ENCODE peak calls at places on chromosome 6, in seven cellular contexts. C is astrocyte of the hippocampus; Q is endothelial cell of umbilical vein; U is iris pigment epithelial cell; H is transverse colon; V is neural crest cell; K is activated CD8-positive, alpha-beta T cell treated with anti-CD3 and anti-CD28 coated beads for 36 hours. W is an unnamed sample.

GRCh38 chr6:55405474-55406220 is 78.4 kb downstream of the GFRAL start:
- DNase-seq in C (no peak), Q (no peak), U (no peak), H (no peak), V (no peak), K (no peak), W (no peak)

GRCh38 chr6:127606131-127606562 is 29.2 kb downstream of the C6orf58 start:
- DNase-seq in C (peak; percentile 39), Q (peak; percentile 11), U (peak; percentile 34), H (no peak), V (no peak), K (peak; percentile 3), W (peak; percentile 63)

GRCh38 chr6:161355731-161356130 is 81.9 kb upstream of the AGPAT4 start:
- DNase-seq in C (no peak), Q (no peak), U (no peak), H (no peak), V (no peak), K (no peak), W (no peak)

GRCh38 chr6:108699290-108700041 is 138.7 kb downstream of the FOXO3 start:
- DNase-seq in C (no peak), Q (no peak), U (no peak), H (no peak), V (no peak), K (no peak), W (no peak)

GRCh38 chr6:109867009-109867969 is 110.8 kb upstream of the GPR6 start:
- DNase-seq in C (peak; percentile 19), Q (peak; percentile 5), U (no peak), H (no peak), V (no peak), K (no peak), W (no peak)

GRCh38 chr6:44268095-44268628 is 2.1 kb upstream of the TMEM151B start:
- DNase-seq in C (peak; percentile 70), Q (peak; percentile 69), U (peak; percentile 35), H (peak; percentile 71), V (peak; percentile 60), K (peak; percentile 76), W (peak; percentile 50)

GRCh38 chr6:6678811-6679210 is 90.3 kb downstream of the LY86 start:
- DNase-seq in C (peak; percentile 24), Q (no peak), U (no peak), H (no peak), V (no peak), K (no peak), W (no peak)

GRCh38 chr6:8080338-8081151 is 16.4 kb upstream of the BLOC1S5 start:
- DNase-seq in C (no peak), Q (peak; percentile 71), U (peak; percentile 84), H (no peak), V (no peak), K (no peak), W (peak; percentile 54)

GRCh38 chr6:63802606-63803206 is 167.1 kb downstream of the PHF3 start:
- DNase-seq in C (peak; percentile 33), Q (peak; percentile 47), U (peak; percentile 39), H (no peak), V (no peak), K (no peak), W (peak; percentile 23)

GRCh38 chr6:20213271-20213798 is 1.1 kb upstream of the MBOAT1 start:
- DNase-seq in C (no peak), Q (no peak), U (no peak), H (no peak), V (no peak), K (no peak), W (no peak)

GRCh38 chr6:160030103-160030502 is 61.2 kb downstream of the IGF2R start:
- DNase-seq in C (peak; percentile 98), Q (peak; percentile 33), U (peak; percentile 97), H (peak; percentile 71), V (no peak), K (no peak), W (peak; percentile 32)

GRCh38 chr6:111951439-111952140 is 78.3 kb upstream of the FYN start:
- DNase-seq in C (no peak), Q (peak; percentile 13), U (no peak), H (no peak), V (no peak), K (no peak), W (no peak)

GRCh38 chr6:150777731-150778130 is 87.8 kb upstream of the MTHFD1L start:
- DNase-seq in C (no peak), Q (no peak), U (no peak), H (no peak), V (no peak), K (no peak), W (no peak)

GRCh38 chr6:15131234-15132195 is 114.4 kb upstream of the JARID2 start:
- DNase-seq in C (no peak), Q (no peak), U (no peak), H (no peak), V (no peak), K (no peak), W (no peak)

GRCh38 chr6:163667372-163668060 is 253.0 kb downstream of the QKI start:
- DNase-seq in C (no peak), Q (no peak), U (peak; percentile 77), H (peak; percentile 38), V (no peak), K (peak; percentile 32), W (no peak)